ENCODE peak calls at places on chromosomes 11 and 22, in four cellular contexts. One of them, this sample, is unnamed.

GRCh38 chr22:20752873-20753272 is 21.0 kb upstream of the SERPIND1 start:
- DNase-seq in NCI-H226: no peak
- DNase-seq in GM20000: no peak
- DNase-seq in EL: no peak
- DNase-seq in this sample: no peak

GRCh38 chr11:34416746-34417145 is 22.0 kb upstream of the CAT start:
- DNase-seq in GM20000: no peak
- DNase-seq in NCI-H226: no peak
- DNase-seq in EL: no peak
- DNase-seq in this sample: no peak

GRCh38 chr11:24588075-24588474 is 91.2 kb downstream of the LUZP2 start:
- DNase-seq in EL: peak
- DNase-seq in GM20000: no peak
- DNase-seq in NCI-H226: peak
- DNase-seq in this sample: no peak

GRCh38 chr22:49983148-49984042 is 22.8 kb downstream of the PIM3 start:
- DNase-seq in NCI-H226: no peak
- DNase-seq in GM20000: peak
- DNase-seq in EL: no peak
- DNase-seq in this sample: no peak

GRCh38 chr11:72744474-72744873 is 7.7 kb downstream of the ARAP1 start:
- DNase-seq in NCI-H226: no peak
- DNase-seq in GM20000: no peak
- DNase-seq in EL: no peak
- DNase-seq in this sample: no peak

GRCh38 chr11:111452146-111452545 is 60.0 kb downstream of the BTG4 start:
- DNase-seq in GM20000: no peak
- DNase-seq in NCI-H226: no peak
- DNase-seq in EL: peak
- DNase-seq in this sample: no peak

GRCh38 chr11:70200212-70200844 is 2.8 kb upstream of the FADD start:
- DNase-seq in NCI-H226: no peak
- DNase-seq in EL: no peak
- DNase-seq in GM20000: no peak
- DNase-seq in this sample: no peak

GRCh38 chr22:20434264-20434751 is 3.3 kb downstream of the SCARF2 start:
- DNase-seq in NCI-H226: no peak
- DNase-seq in GM20000: no peak
- DNase-seq in EL: no peak
- DNase-seq in this sample: no peak

GRCh38 chr11:103659138-103659734 is 377.2 kb upstream of the DDI1 start:
- DNase-seq in EL: peak
- DNase-seq in GM20000: no peak
- DNase-seq in NCI-H226: peak
- DNase-seq in this sample: no peak

GRCh38 chr22:43167001-43167589 is 15.7 kb downstream of the TSPO start:
- DNase-seq in NCI-H226: no peak
- DNase-seq in EL: no peak
- DNase-seq in GM20000: no peak
- DNase-seq in this sample: no peak

GRCh38 chr22:25482868-25483639 is 81.4 kb upstream of the GRK3 start:
- DNase-seq in GM20000: no peak
- DNase-seq in NCI-H226: no peak
- DNase-seq in EL: no peak
- DNase-seq in this sample: no peak

GRCh38 chr11:17803751-17804334 is 69.3 kb downstream of the KCNC1 start:
- DNase-seq in EL: no peak
- DNase-seq in NCI-H226: no peak
- DNase-seq in GM20000: no peak
- DNase-seq in this sample: no peak

GRCh38 chr11:88103337-88104206 is 71.7 kb downstream of the RAB38 start:
- DNase-seq in EL: peak
- DNase-seq in NCI-H226: peak
- DNase-seq in GM20000: peak
- DNase-seq in this sample: peak

GRCh38 chr22:48089601-48090331 is 1327.3 kb downstream of the TBC1D22A start:
- DNase-seq in NCI-H226: no peak
- DNase-seq in GM20000: no peak
- DNase-seq in EL: no peak
- DNase-seq in this sample: no peak

GRCh38 chr11:76768091-76769047 is 14.8 kb upstream of the TSKU start:
- DNase-seq in NCI-H226: no peak
- DNase-seq in EL: peak
- DNase-seq in GM20000: no peak
- DNase-seq in this sample: no peak

GRCh38 chr11:117796456-117797428 is at the start of gene DSCAML1:
- DNase-seq in EL: no peak
- DNase-seq in NCI-H226: no peak
- DNase-seq in GM20000: peak
- DNase-seq in this sample: peak

GRCh38 chr22:44329179-44329796 is 16.5 kb upstream of the SHISAL1 start:
- DNase-seq in GM20000: peak
- DNase-seq in NCI-H226: no peak
- DNase-seq in EL: no peak
- DNase-seq in this sample: peak

GRCh38 chr11:6634534-6634933 is 15.3 kb upstream of the TPP1 start:
- DNase-seq in NCI-H226: no peak
- DNase-seq in GM20000: no peak
- DNase-seq in EL: no peak
- DNase-seq in this sample: no peak

GRCh38 chr11:22416462-22416861 is 78.3 kb downstream of the SLC17A6 start:
- DNase-seq in NCI-H226: no peak
- DNase-seq in EL: no peak
- DNase-seq in GM20000: no peak
- DNase-seq in this sample: no peak

GRCh38 chr11:12724301-12725046 is 50.3 kb downstream of the TEAD1 start:
- DNase-seq in NCI-H226: peak
- DNase-seq in EL: peak
- DNase-seq in GM20000: no peak
- DNase-seq in this sample: no peak

GRCh38 chr11:44621140-44621681 is 55.7 kb downstream of the CD82 start:
- DNase-seq in NCI-H226: peak
- DNase-seq in EL: peak
- DNase-seq in GM20000: peak
- DNase-seq in this sample: peak